ENCODE peak calls at places on chromosomes 7 and 10, in five cellular contexts. One of them, this sample, is unnamed.

GRCh38 chr10:77804371-77804770 is 122.2 kb downstream of the DLG5 start:
- DNase-seq in mammary epithelial cell: no peak
- DNase-seq in mesenchymal stem cell: no peak
- DNase-seq in OCI-LY7: no peak
- DNase-seq in HepG2: no peak
- DNase-seq in this sample: no peak

GRCh38 chr10:48506147-48506917 is 98.5 kb downstream of the ARHGAP22 start:
- DNase-seq in HepG2: peak
- DNase-seq in OCI-LY7: peak
- DNase-seq in mammary epithelial cell: no peak
- DNase-seq in mesenchymal stem cell: peak
- DNase-seq in this sample: no peak

GRCh38 chr7:151586531-151587270 is 67.0 kb upstream of the RHEB start:
- DNase-seq in OCI-LY7: no peak
- DNase-seq in HepG2: no peak
- DNase-seq in mammary epithelial cell: no peak
- DNase-seq in mesenchymal stem cell: no peak
- DNase-seq in this sample: no peak

GRCh38 chr7:144474800-144475521 is 71.5 kb upstream of the NOBOX start:
- DNase-seq in HepG2: no peak
- DNase-seq in OCI-LY7: no peak
- DNase-seq in mesenchymal stem cell: no peak
- DNase-seq in mammary epithelial cell: no peak
- DNase-seq in this sample: no peak

GRCh38 chr7:15507235-15507634 is 54.6 kb downstream of the AGMO start:
- DNase-seq in HepG2: no peak
- DNase-seq in mammary epithelial cell: no peak
- DNase-seq in mesenchymal stem cell: no peak
- DNase-seq in OCI-LY7: no peak
- DNase-seq in this sample: no peak

GRCh38 chr10:60948871-60949270 is 4.9 kb upstream of the RHOBTB1 start:
- DNase-seq in OCI-LY7: no peak
- DNase-seq in mammary epithelial cell: no peak
- DNase-seq in HepG2: no peak
- DNase-seq in mesenchymal stem cell: no peak
- DNase-seq in this sample: no peak

GRCh38 chr10:58385784-58386112 is 538 bp downstream of the TFAM start:
- DNase-seq in OCI-LY7: peak
- DNase-seq in HepG2: peak
- DNase-seq in mesenchymal stem cell: peak
- DNase-seq in mammary epithelial cell: peak
- DNase-seq in this sample: no peak

GRCh38 chr7:120028636-120029035 is 244.3 kb upstream of the KCND2 start:
- DNase-seq in OCI-LY7: no peak
- DNase-seq in HepG2: no peak
- DNase-seq in mammary epithelial cell: no peak
- DNase-seq in mesenchymal stem cell: no peak
- DNase-seq in this sample: peak

GRCh38 chr10:69648461-69648860 is 18.4 kb downstream of the FAM241B start:
- DNase-seq in mesenchymal stem cell: no peak
- DNase-seq in OCI-LY7: no peak
- DNase-seq in mammary epithelial cell: no peak
- DNase-seq in HepG2: no peak
- DNase-seq in this sample: no peak

GRCh38 chr10:9219860-9220259 is 1165.4 kb downstream of the GATA3 start:
- DNase-seq in HepG2: no peak
- DNase-seq in mammary epithelial cell: no peak
- DNase-seq in OCI-LY7: no peak
- DNase-seq in mesenchymal stem cell: no peak
- DNase-seq in this sample: no peak

GRCh38 chr10:7248148-7248547 is 162.7 kb downstream of the SFMBT2 start:
- DNase-seq in HepG2: no peak
- DNase-seq in mammary epithelial cell: no peak
- DNase-seq in OCI-LY7: no peak
- DNase-seq in mesenchymal stem cell: no peak
- DNase-seq in this sample: no peak

GRCh38 chr10:88032566-88032965 is 169.1 kb downstream of the PTEN start:
- DNase-seq in OCI-LY7: no peak
- DNase-seq in HepG2: no peak
- DNase-seq in mammary epithelial cell: peak
- DNase-seq in mesenchymal stem cell: peak
- DNase-seq in this sample: peak

GRCh38 chr7:103914147-103914899 is 75.1 kb downstream of the RELN start:
- DNase-seq in HepG2: no peak
- DNase-seq in mammary epithelial cell: no peak
- DNase-seq in mesenchymal stem cell: no peak
- DNase-seq in OCI-LY7: no peak
- DNase-seq in this sample: peak

GRCh38 chr10:43265799-43266721 is 805 bp downstream of the RASGEF1A start:
- DNase-seq in HepG2: peak
- DNase-seq in mammary epithelial cell: peak
- DNase-seq in mesenchymal stem cell: no peak
- DNase-seq in OCI-LY7: no peak
- DNase-seq in this sample: no peak

GRCh38 chr7:121608785-121609184 is 212.7 kb upstream of the FAM3C start:
- DNase-seq in mesenchymal stem cell: no peak
- DNase-seq in mammary epithelial cell: no peak
- DNase-seq in HepG2: no peak
- DNase-seq in OCI-LY7: no peak
- DNase-seq in this sample: no peak

DNA sequence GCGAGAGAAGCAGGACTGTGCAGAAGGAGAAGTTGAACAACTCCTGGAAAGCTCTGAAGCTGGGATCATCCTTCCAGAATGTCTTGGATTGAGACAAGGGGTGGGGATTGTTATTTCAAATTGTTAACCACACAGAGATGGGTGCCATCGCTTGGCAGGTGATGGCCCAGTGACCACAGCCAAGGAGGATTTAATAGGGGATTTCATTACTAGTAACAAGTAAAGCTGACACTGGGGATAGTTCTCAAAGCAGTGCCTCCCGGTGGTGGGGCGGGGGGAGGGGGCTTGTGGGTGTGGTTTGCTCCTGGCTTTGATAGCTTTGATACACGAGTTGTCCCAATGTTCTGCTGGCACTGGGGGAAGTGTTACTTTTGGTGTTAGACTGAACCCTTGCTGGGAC is 59.2 kb downstream of the ZNF503 start:
- DNase-seq in mesenchymal stem cell: no peak
- DNase-seq in mammary epithelial cell: no peak
- DNase-seq in OCI-LY7: no peak
- DNase-seq in HepG2: no peak
- DNase-seq in this sample: no peak
- H2AFZ ChIP-seq in mesenchymal stem cell: no peak
- H2AFZ ChIP-seq in mammary epithelial cell: no peak
- H2AFZ ChIP-seq in OCI-LY7: no peak
- H2AFZ ChIP-seq in HepG2: no peak
- H2AFZ ChIP-seq in this sample: no peak

GRCh38 chr7:97025983-97026704 is 1.5 kb upstream of the DLX5 start:
- DNase-seq in OCI-LY7: no peak
- DNase-seq in mesenchymal stem cell: peak
- DNase-seq in mammary epithelial cell: no peak
- DNase-seq in HepG2: no peak
- DNase-seq in this sample: peak

GRCh38 chr7:97026705-97027426 is 2.2 kb upstream of the DLX5 start:
- DNase-seq in HepG2: no peak
- DNase-seq in mammary epithelial cell: no peak
- DNase-seq in OCI-LY7: no peak
- DNase-seq in mesenchymal stem cell: no peak
- DNase-seq in this sample: no peak

GRCh38 chr7:97024209-97025129 is at the start of gene DLX5:
- DNase-seq in HepG2: peak
- DNase-seq in mesenchymal stem cell: no peak
- DNase-seq in OCI-LY7: no peak
- DNase-seq in mammary epithelial cell: peak
- DNase-seq in this sample: peak

GRCh38 chr7:97025130-97025499 is 484 bp upstream of the DLX5 start:
- DNase-seq in HepG2: no peak
- DNase-seq in mammary epithelial cell: no peak
- DNase-seq in OCI-LY7: no peak
- DNase-seq in mesenchymal stem cell: no peak
- DNase-seq in this sample: no peak

DNA sequence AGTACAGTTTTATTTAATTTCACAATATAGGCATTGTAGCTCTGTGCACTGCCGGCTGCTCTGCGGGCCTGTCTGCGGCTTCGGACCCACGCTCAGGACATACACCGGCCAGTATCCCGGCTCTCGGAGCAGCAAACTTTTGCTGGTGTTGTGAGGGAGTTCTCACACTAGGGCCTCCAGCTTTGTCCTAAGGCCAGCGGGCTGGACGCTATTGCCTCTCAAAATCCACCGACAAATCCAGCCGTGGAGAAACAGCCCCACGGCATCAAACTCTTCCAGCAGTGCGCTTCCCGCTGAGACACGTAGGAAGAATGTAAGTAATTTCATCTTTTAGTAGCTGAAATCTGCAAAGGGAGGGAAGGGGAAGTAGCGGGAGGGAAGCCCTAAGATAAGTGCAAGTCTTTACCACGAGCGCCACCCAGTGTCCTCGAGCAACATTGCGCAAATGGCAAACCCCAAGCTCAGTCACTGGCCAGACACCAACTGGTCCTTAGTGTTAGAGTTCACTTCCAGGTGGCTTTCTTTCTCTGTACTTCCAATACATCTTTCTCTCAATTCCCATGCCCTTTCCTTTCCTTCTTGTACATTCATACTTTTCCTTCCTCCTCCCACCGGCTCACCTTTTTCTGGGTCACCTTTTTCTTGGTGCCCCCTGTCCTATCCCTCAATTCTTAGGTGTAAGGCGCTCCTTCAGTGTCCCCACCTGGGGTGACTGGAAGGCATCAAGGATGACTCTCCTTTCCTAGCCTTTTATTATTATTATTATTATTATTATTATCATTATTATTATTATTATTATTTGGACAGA is 3.0 kb upstream of the DLX5 start:
- DNase-seq in OCI-LY7: peak
- DNase-seq in mammary epithelial cell: peak
- DNase-seq in HepG2: peak
- DNase-seq in mesenchymal stem cell: peak
- DNase-seq in this sample: peak
- H2AFZ ChIP-seq in OCI-LY7: peak
- H2AFZ ChIP-seq in mammary epithelial cell: peak
- H2AFZ ChIP-seq in HepG2: peak
- H2AFZ ChIP-seq in mesenchymal stem cell: no peak
- H2AFZ ChIP-seq in this sample: peak

GRCh38 chr7:112572669-112573301 is 92.0 kb downstream of the LSMEM1 start:
- DNase-seq in OCI-LY7: peak
- DNase-seq in HepG2: peak
- DNase-seq in mammary epithelial cell: peak
- DNase-seq in mesenchymal stem cell: no peak
- DNase-seq in this sample: no peak

GRCh38 chr7:112567388-112567787 is 86.6 kb downstream of the LSMEM1 start:
- DNase-seq in mammary epithelial cell: no peak
- DNase-seq in OCI-LY7: no peak
- DNase-seq in HepG2: no peak
- DNase-seq in mesenchymal stem cell: no peak
- DNase-seq in this sample: no peak

GRCh38 chr7:112573302-112574039 is 92.7 kb downstream of the LSMEM1 start:
- DNase-seq in mesenchymal stem cell: no peak
- DNase-seq in HepG2: no peak
- DNase-seq in OCI-LY7: peak
- DNase-seq in mammary epithelial cell: no peak
- DNase-seq in this sample: peak

GRCh38 chr7:112575864-112576263 is 95.1 kb downstream of the LSMEM1 start:
- DNase-seq in mammary epithelial cell: peak
- DNase-seq in mesenchymal stem cell: no peak
- DNase-seq in HepG2: peak
- DNase-seq in OCI-LY7: no peak
- DNase-seq in this sample: no peak

DNA sequence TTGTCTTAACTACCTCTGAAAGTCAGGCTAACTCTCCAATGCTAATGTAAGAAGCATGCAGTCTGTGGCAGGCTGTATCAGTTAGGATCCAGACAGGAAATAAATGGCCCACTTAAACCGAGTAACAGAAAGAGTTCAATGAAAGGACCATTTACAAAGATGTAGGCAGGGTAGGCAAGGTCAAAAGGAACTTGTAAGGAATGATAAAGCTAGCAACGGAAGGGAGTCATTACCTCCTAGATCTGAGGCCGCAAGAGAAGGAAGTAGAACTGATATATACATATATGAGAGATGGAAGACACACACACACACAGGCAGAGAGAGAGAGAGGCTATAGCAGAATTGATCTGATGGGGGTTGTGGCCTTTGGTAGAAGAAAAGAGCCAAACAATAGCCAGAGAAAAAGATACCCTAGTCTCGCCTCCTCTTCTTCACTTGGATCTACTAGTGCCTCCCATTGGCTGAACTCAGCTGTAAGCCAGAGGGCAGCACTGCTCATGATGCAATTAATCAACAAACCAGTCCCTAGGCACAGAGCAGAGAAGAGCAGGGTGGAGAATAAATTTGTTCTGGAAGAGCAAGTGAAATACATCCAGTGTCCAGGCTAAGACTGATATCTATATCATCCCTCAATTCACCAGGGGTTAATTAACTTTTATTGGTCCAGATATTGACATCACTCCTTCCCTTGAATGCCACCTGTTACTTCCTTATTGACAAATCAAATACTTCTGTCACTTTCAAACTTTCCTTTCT is 91.2 kb downstream of the LSMEM1 start:
- DNase-seq in OCI-LY7: peak
- DNase-seq in mesenchymal stem cell: no peak
- DNase-seq in HepG2: peak
- DNase-seq in mammary epithelial cell: no peak
- DNase-seq in this sample: no peak
- H2AFZ ChIP-seq in OCI-LY7: peak
- H2AFZ ChIP-seq in mesenchymal stem cell: no peak
- H2AFZ ChIP-seq in HepG2: no peak
- H2AFZ ChIP-seq in mammary epithelial cell: no peak
- H2AFZ ChIP-seq in this sample: no peak

DNA sequence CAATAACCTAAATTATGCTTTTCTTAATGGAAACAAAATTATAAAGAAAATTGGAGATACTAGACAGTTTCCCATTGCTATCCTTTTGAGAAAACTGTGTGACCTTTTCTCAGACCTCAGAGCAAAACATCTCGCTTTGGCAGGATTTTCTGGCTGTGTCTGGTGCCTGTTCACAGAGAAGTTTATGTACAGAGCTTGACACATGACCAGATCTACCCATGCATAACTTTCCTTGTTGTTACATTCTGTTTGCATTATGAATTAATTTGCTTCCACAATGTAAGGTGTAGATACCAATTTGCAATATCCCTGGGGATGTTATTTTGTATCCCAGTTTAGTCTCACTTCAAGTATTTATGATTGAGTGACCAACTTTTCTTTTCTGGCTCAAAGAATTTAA is 565.0 kb downstream of the XPNPEP1 start:
- DNase-seq in OCI-LY7: no peak
- DNase-seq in mammary epithelial cell: no peak
- DNase-seq in mesenchymal stem cell: peak
- DNase-seq in HepG2: no peak
- DNase-seq in this sample: no peak
- H2AFZ ChIP-seq in OCI-LY7: no peak
- H2AFZ ChIP-seq in mammary epithelial cell: no peak
- H2AFZ ChIP-seq in mesenchymal stem cell: no peak
- H2AFZ ChIP-seq in HepG2: no peak
- H2AFZ ChIP-seq in this sample: no peak

DNA sequence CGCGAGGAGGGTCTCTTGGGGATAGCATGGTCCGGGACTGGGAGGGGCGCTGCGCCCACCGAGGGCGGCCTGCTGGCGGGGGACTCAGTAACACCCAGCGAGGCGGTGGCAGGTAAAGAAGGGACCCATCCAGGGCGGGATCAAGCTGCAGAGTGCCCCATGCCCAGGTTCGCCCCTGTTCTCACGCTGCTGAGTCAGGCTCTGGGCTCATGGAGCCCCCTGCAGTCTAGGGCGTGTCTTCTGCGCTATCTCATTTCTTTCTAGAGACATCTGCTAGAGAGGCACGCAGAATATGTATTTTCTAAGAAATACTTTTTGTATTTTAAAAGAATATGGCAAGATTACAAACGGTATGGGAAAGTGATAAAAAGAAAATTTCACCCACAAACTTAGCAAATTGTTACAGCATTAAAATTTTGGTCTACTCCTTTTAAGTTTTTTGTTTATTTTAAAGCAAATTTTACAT is 933 bp downstream of the EPDR1 start:
- DNase-seq in OCI-LY7: no peak
- DNase-seq in mesenchymal stem cell: peak
- DNase-seq in HepG2: peak
- DNase-seq in mammary epithelial cell: no peak
- DNase-seq in this sample: peak
- H2AFZ ChIP-seq in OCI-LY7: no peak
- H2AFZ ChIP-seq in mesenchymal stem cell: peak
- H2AFZ ChIP-seq in HepG2: no peak
- H2AFZ ChIP-seq in mammary epithelial cell: peak
- H2AFZ ChIP-seq in this sample: peak